ENCODE peak calls at places on chromosomes 16 and 17, in four cellular contexts. One of them, this sample, is unnamed.

GRCh38 chr17:38539386-38539785 is 66.4 kb downstream of the SRCIN1 start:
- DNase-seq in posterior cingulate gyrus: peak
- DNase-seq in stimulated activated CD4-positive, alpha-beta T cell treated with anti-CD3 and anti-CD28 coated beads, Interleukin-15, amount 100 ng/mL, for 48 hours: no peak
- DNase-seq in HT-29: no peak
- DNase-seq in this sample: no peak

GRCh38 chr16:15682105-15682570 is 32.1 kb downstream of the NDE1 start:
- DNase-seq in posterior cingulate gyrus: no peak
- DNase-seq in stimulated activated CD4-positive, alpha-beta T cell treated with anti-CD3 and anti-CD28 coated beads, Interleukin-15, amount 100 ng/mL, for 48 hours: peak
- DNase-seq in HT-29: peak
- DNase-seq in this sample: no peak

GRCh38 chr16:78431701-78432100 is 332.2 kb downstream of the WWOX start:
- DNase-seq in posterior cingulate gyrus: no peak
- DNase-seq in stimulated activated CD4-positive, alpha-beta T cell treated with anti-CD3 and anti-CD28 coated beads, Interleukin-15, amount 100 ng/mL, for 48 hours: no peak
- DNase-seq in HT-29: no peak
- DNase-seq in this sample: no peak

GRCh38 chr17:73297934-73298861 is 13.6 kb downstream of the CDC42EP4 start:
- DNase-seq in posterior cingulate gyrus: no peak
- DNase-seq in stimulated activated CD4-positive, alpha-beta T cell treated with anti-CD3 and anti-CD28 coated beads, Interleukin-15, amount 100 ng/mL, for 48 hours: no peak
- DNase-seq in HT-29: no peak
- DNase-seq in this sample: no peak

GRCh38 chr16:72013888-72014538 is 5.5 kb downstream of the DHODH start:
- DNase-seq in posterior cingulate gyrus: no peak
- DNase-seq in stimulated activated CD4-positive, alpha-beta T cell treated with anti-CD3 and anti-CD28 coated beads, Interleukin-15, amount 100 ng/mL, for 48 hours: no peak
- DNase-seq in HT-29: no peak
- DNase-seq in this sample: no peak

GRCh38 chr16:4327386-4327781 is 11.5 kb downstream of the GLIS2 start:
- DNase-seq in posterior cingulate gyrus: no peak
- DNase-seq in stimulated activated CD4-positive, alpha-beta T cell treated with anti-CD3 and anti-CD28 coated beads, Interleukin-15, amount 100 ng/mL, for 48 hours: no peak
- DNase-seq in HT-29: no peak
- DNase-seq in this sample: no peak

GRCh38 chr16:9996191-9996590 is 186.0 kb downstream of the GRIN2A start:
- DNase-seq in posterior cingulate gyrus: no peak
- DNase-seq in stimulated activated CD4-positive, alpha-beta T cell treated with anti-CD3 and anti-CD28 coated beads, Interleukin-15, amount 100 ng/mL, for 48 hours: no peak
- DNase-seq in HT-29: no peak
- DNase-seq in this sample: no peak

GRCh38 chr16:53892155-53892554 is 188.2 kb downstream of the FTO start:
- DNase-seq in posterior cingulate gyrus: no peak
- DNase-seq in stimulated activated CD4-positive, alpha-beta T cell treated with anti-CD3 and anti-CD28 coated beads, Interleukin-15, amount 100 ng/mL, for 48 hours: no peak
- DNase-seq in HT-29: peak
- DNase-seq in this sample: no peak

GRCh38 chr16:11204513-11205047 is 51.4 kb downstream of the SOCS1 start:
- DNase-seq in posterior cingulate gyrus: no peak
- DNase-seq in stimulated activated CD4-positive, alpha-beta T cell treated with anti-CD3 and anti-CD28 coated beads, Interleukin-15, amount 100 ng/mL, for 48 hours: no peak
- DNase-seq in HT-29: no peak
- DNase-seq in this sample: no peak

GRCh38 chr17:11618861-11619566 is 20.7 kb downstream of the DNAH9 start:
- DNase-seq in posterior cingulate gyrus: no peak
- DNase-seq in stimulated activated CD4-positive, alpha-beta T cell treated with anti-CD3 and anti-CD28 coated beads, Interleukin-15, amount 100 ng/mL, for 48 hours: no peak
- DNase-seq in HT-29: peak
- DNase-seq in this sample: no peak

GRCh38 chr17:5592382-5592781 is 8.1 kb upstream of the NLRP1 start:
- DNase-seq in posterior cingulate gyrus: no peak
- DNase-seq in stimulated activated CD4-positive, alpha-beta T cell treated with anti-CD3 and anti-CD28 coated beads, Interleukin-15, amount 100 ng/mL, for 48 hours: no peak
- DNase-seq in HT-29: peak
- DNase-seq in this sample: no peak

GRCh38 chr17:63490858-63491400 is 14.1 kb downstream of the ACE start:
- DNase-seq in posterior cingulate gyrus: peak
- DNase-seq in stimulated activated CD4-positive, alpha-beta T cell treated with anti-CD3 and anti-CD28 coated beads, Interleukin-15, amount 100 ng/mL, for 48 hours: no peak
- DNase-seq in HT-29: no peak
- DNase-seq in this sample: no peak

GRCh38 chr16:89407925-89408300 is 82.4 kb downstream of the ANKRD11 start:
- DNase-seq in posterior cingulate gyrus: no peak
- DNase-seq in stimulated activated CD4-positive, alpha-beta T cell treated with anti-CD3 and anti-CD28 coated beads, Interleukin-15, amount 100 ng/mL, for 48 hours: no peak
- DNase-seq in HT-29: no peak
- DNase-seq in this sample: no peak

GRCh38 chr16:87723224-87723619 is 42.6 kb downstream of the KLHDC4 start:
- DNase-seq in posterior cingulate gyrus: peak
- DNase-seq in stimulated activated CD4-positive, alpha-beta T cell treated with anti-CD3 and anti-CD28 coated beads, Interleukin-15, amount 100 ng/mL, for 48 hours: no peak
- DNase-seq in HT-29: peak
- DNase-seq in this sample: peak

GRCh38 chr17:14910916-14911315 is 354.2 kb downstream of the PMP22 start:
- DNase-seq in posterior cingulate gyrus: no peak
- DNase-seq in stimulated activated CD4-positive, alpha-beta T cell treated with anti-CD3 and anti-CD28 coated beads, Interleukin-15, amount 100 ng/mL, for 48 hours: no peak
- DNase-seq in HT-29: no peak
- DNase-seq in this sample: no peak

GRCh38 chr17:29084476-29085148 is 41.7 kb downstream of the PIPOX start:
- DNase-seq in posterior cingulate gyrus: peak
- DNase-seq in stimulated activated CD4-positive, alpha-beta T cell treated with anti-CD3 and anti-CD28 coated beads, Interleukin-15, amount 100 ng/mL, for 48 hours: no peak
- DNase-seq in HT-29: no peak
- DNase-seq in this sample: no peak

GRCh38 chr17:40086150-40087044 is 14.0 kb downstream of the NR1D1 start:
- DNase-seq in posterior cingulate gyrus: no peak
- DNase-seq in stimulated activated CD4-positive, alpha-beta T cell treated with anti-CD3 and anti-CD28 coated beads, Interleukin-15, amount 100 ng/mL, for 48 hours: no peak
- DNase-seq in HT-29: peak
- DNase-seq in this sample: no peak

GRCh38 chr17:56914641-56915263 is 903 bp upstream of the TRIM25 start:
- DNase-seq in posterior cingulate gyrus: no peak
- DNase-seq in stimulated activated CD4-positive, alpha-beta T cell treated with anti-CD3 and anti-CD28 coated beads, Interleukin-15, amount 100 ng/mL, for 48 hours: no peak
- DNase-seq in HT-29: peak
- DNase-seq in this sample: no peak

GRCh38 chr16:69726313-69727060 is at the start of gene NQO1:
- DNase-seq in posterior cingulate gyrus: peak
- DNase-seq in stimulated activated CD4-positive, alpha-beta T cell treated with anti-CD3 and anti-CD28 coated beads, Interleukin-15, amount 100 ng/mL, for 48 hours: peak
- DNase-seq in HT-29: peak
- DNase-seq in this sample: peak

GRCh38 chr17:75240394-75241142 is 20.8 kb downstream of the GGA3 start:
- DNase-seq in posterior cingulate gyrus: peak
- DNase-seq in stimulated activated CD4-positive, alpha-beta T cell treated with anti-CD3 and anti-CD28 coated beads, Interleukin-15, amount 100 ng/mL, for 48 hours: no peak
- DNase-seq in HT-29: peak
- DNase-seq in this sample: no peak

GRCh38 chr17:77594416-77595209 is 363.9 kb upstream of the TNRC6C start:
- DNase-seq in posterior cingulate gyrus: no peak
- DNase-seq in stimulated activated CD4-positive, alpha-beta T cell treated with anti-CD3 and anti-CD28 coated beads, Interleukin-15, amount 100 ng/mL, for 48 hours: no peak
- DNase-seq in HT-29: no peak
- DNase-seq in this sample: no peak

GRCh38 chr16:54281535-54282201 is 4.9 kb downstream of the IRX3 start:
- DNase-seq in posterior cingulate gyrus: no peak
- DNase-seq in stimulated activated CD4-positive, alpha-beta T cell treated with anti-CD3 and anti-CD28 coated beads, Interleukin-15, amount 100 ng/mL, for 48 hours: no peak
- DNase-seq in HT-29: no peak
- DNase-seq in this sample: no peak

GRCh38 chr17:32746280-32746679 is 130.6 kb downstream of the MYO1D start:
- DNase-seq in posterior cingulate gyrus: no peak
- DNase-seq in stimulated activated CD4-positive, alpha-beta T cell treated with anti-CD3 and anti-CD28 coated beads, Interleukin-15, amount 100 ng/mL, for 48 hours: no peak
- DNase-seq in HT-29: no peak
- DNase-seq in this sample: no peak

GRCh38 chr17:72425133-72425795 is 304.4 kb downstream of the SOX9 start:
- DNase-seq in posterior cingulate gyrus: no peak
- DNase-seq in stimulated activated CD4-positive, alpha-beta T cell treated with anti-CD3 and anti-CD28 coated beads, Interleukin-15, amount 100 ng/mL, for 48 hours: no peak
- DNase-seq in HT-29: no peak
- DNase-seq in this sample: no peak

GRCh38 chr17:41687828-41688640 is 651 bp upstream of the EIF1 start:
- DNase-seq in posterior cingulate gyrus: peak
- DNase-seq in stimulated activated CD4-positive, alpha-beta T cell treated with anti-CD3 and anti-CD28 coated beads, Interleukin-15, amount 100 ng/mL, for 48 hours: no peak
- DNase-seq in HT-29: peak
- DNase-seq in this sample: no peak

GRCh38 chr16:30691907-30692306 is 7.1 kb upstream of the SRCAP start:
- DNase-seq in posterior cingulate gyrus: no peak
- DNase-seq in stimulated activated CD4-positive, alpha-beta T cell treated with anti-CD3 and anti-CD28 coated beads, Interleukin-15, amount 100 ng/mL, for 48 hours: no peak
- DNase-seq in HT-29: no peak
- DNase-seq in this sample: no peak

GRCh38 chr16:72990003-72990521 is 57.9 kb downstream of the ZFHX3 start:
- DNase-seq in posterior cingulate gyrus: no peak
- DNase-seq in stimulated activated CD4-positive, alpha-beta T cell treated with anti-CD3 and anti-CD28 coated beads, Interleukin-15, amount 100 ng/mL, for 48 hours: no peak
- DNase-seq in HT-29: peak
- DNase-seq in this sample: no peak

GRCh38 chr16:2966803-2967184 is 2.4 kb upstream of the PAQR4 start:
- DNase-seq in posterior cingulate gyrus: no peak
- DNase-seq in stimulated activated CD4-positive, alpha-beta T cell treated with anti-CD3 and anti-CD28 coated beads, Interleukin-15, amount 100 ng/mL, for 48 hours: no peak
- DNase-seq in HT-29: no peak
- DNase-seq in this sample: no peak

GRCh38 chr17:73090396-73091202 is 1.9 kb downstream of the SLC39A11 start:
- DNase-seq in posterior cingulate gyrus: no peak
- DNase-seq in stimulated activated CD4-positive, alpha-beta T cell treated with anti-CD3 and anti-CD28 coated beads, Interleukin-15, amount 100 ng/mL, for 48 hours: no peak
- DNase-seq in HT-29: no peak
- DNase-seq in this sample: no peak

GRCh38 chr17:13086142-13086769 is 68.4 kb upstream of the ELAC2 start:
- DNase-seq in posterior cingulate gyrus: no peak
- DNase-seq in stimulated activated CD4-positive, alpha-beta T cell treated with anti-CD3 and anti-CD28 coated beads, Interleukin-15, amount 100 ng/mL, for 48 hours: no peak
- DNase-seq in HT-29: no peak
- DNase-seq in this sample: no peak

GRCh38 chr17:5526821-5527598 is 40.6 kb downstream of the MIS12 start:
- DNase-seq in posterior cingulate gyrus: no peak
- DNase-seq in stimulated activated CD4-positive, alpha-beta T cell treated with anti-CD3 and anti-CD28 coated beads, Interleukin-15, amount 100 ng/mL, for 48 hours: peak
- DNase-seq in HT-29: no peak
- DNase-seq in this sample: no peak

GRCh38 chr17:42848093-42848492 is 2.9 kb upstream of the AOC3 start:
- DNase-seq in posterior cingulate gyrus: no peak
- DNase-seq in stimulated activated CD4-positive, alpha-beta T cell treated with anti-CD3 and anti-CD28 coated beads, Interleukin-15, amount 100 ng/mL, for 48 hours: no peak
- DNase-seq in HT-29: no peak
- DNase-seq in this sample: no peak

GRCh38 chr17:77734371-77735050 is 224.0 kb upstream of the TNRC6C start:
- DNase-seq in posterior cingulate gyrus: peak
- DNase-seq in stimulated activated CD4-positive, alpha-beta T cell treated with anti-CD3 and anti-CD28 coated beads, Interleukin-15, amount 100 ng/mL, for 48 hours: no peak
- DNase-seq in HT-29: no peak
- DNase-seq in this sample: no peak

GRCh38 chr17:36731091-36731490 is 129.7 kb downstream of the MRM1 start:
- DNase-seq in posterior cingulate gyrus: peak
- DNase-seq in stimulated activated CD4-positive, alpha-beta T cell treated with anti-CD3 and anti-CD28 coated beads, Interleukin-15, amount 100 ng/mL, for 48 hours: no peak
- DNase-seq in HT-29: peak
- DNase-seq in this sample: no peak

This sample was measured in GM12878.